ENCODE peak calls at places on chromosome X, in five cellular contexts. J is stimulated activated CD8-positive, alpha-beta memory T cell treated with anti-CD3 and anti-CD28 coated beads, Interleukin-7, amount 100 ng/mL, for 24 hours; V is Calu3; P is C1 segment of cervical spinal cord; O is MCF 10A. F is an unnamed sample.

GRCh38 chrX:20080277-20080676 is 36.4 kb downstream of the MAP7D2 start:
- DNase-seq in J (no peak), V (no peak), P (no peak), O (no peak), F (no peak)

GRCh38 chrX:69565247-69565815 is 50.6 kb upstream of the EDA start:
- DNase-seq in J (no peak), V (no peak), P (no peak), O (peak), F (no peak)

GRCh38 chrX:20454117-20454516 is 187.4 kb upstream of the RPS6KA3 start:
- DNase-seq in J (no peak), V (no peak), P (no peak), O (peak), F (peak)

GRCh38 chrX:39242187-39242586 is 440.9 kb downstream of the MID1IP1 start:
- DNase-seq in J (no peak), V (peak), P (no peak), O (peak), F (peak)

GRCh38 chrX:13835825-13836224 is 18.9 kb upstream of the GPM6B start:
- DNase-seq in J (no peak), V (no peak), P (no peak), O (no peak), F (no peak)

GRCh38 chrX:8304668-8305067 is 133.6 kb upstream of the VCX2 start:
- DNase-seq in J (no peak), V (no peak), P (no peak), O (no peak), F (no peak)

GRCh38 chrX:643911-644303 is 13.3 kb downstream of the SHOX start:
- DNase-seq in J (no peak), V (no peak), P (no peak), O (no peak), F (no peak)

GRCh38 chrX:54358424-54359211 is 772 bp upstream of the WNK3 start:
- DNase-seq in J (no peak), V (no peak), P (peak), O (no peak), F (peak)

GRCh38 chrX:101682723-101683122 is 23.1 kb upstream of the ARMCX2 start:
- DNase-seq in J (no peak), V (no peak), P (no peak), O (no peak), F (peak)

GRCh38 chrX:40418413-40419195 is 162.2 kb upstream of the ATP6AP2 start:
- DNase-seq in J (no peak), V (peak), P (no peak), O (no peak), F (no peak)

GRCh38 chrX:139560221-139560620 is 29.7 kb downstream of the F9 start:
- DNase-seq in J (no peak), V (no peak), P (no peak), O (peak), F (peak)

GRCh38 chrX:80285131-80285773 is 135.0 kb upstream of the TENT5D start:
- DNase-seq in J (no peak), V (peak), P (no peak), O (peak), F (peak)

GRCh38 chrX:134002921-134003615 is 17.7 kb upstream of the GPC3 start:
- DNase-seq in J (no peak), V (no peak), P (no peak), O (no peak), F (no peak)

GRCh38 chrX:10677490-10677889 is 57.1 kb upstream of the MID1 start:
- DNase-seq in J (no peak), V (no peak), P (no peak), O (no peak), F (peak)

GRCh38 chrX:38651625-38652601 is 90.6 kb downstream of the TSPAN7 start:
- DNase-seq in J (no peak), V (no peak), P (no peak), O (no peak), F (no peak)

GRCh38 chrX:154121961-154122360 is 22.1 kb upstream of the OPN1LW start:
- DNase-seq in J (no peak), V (peak), P (no peak), O (no peak), F (no peak)

GRCh38 chrX:153061732-153062131 is 5.5 kb downstream of the PNMA3 start:
- DNase-seq in J (no peak), V (no peak), P (no peak), O (peak), F (peak)

GRCh38 chrX:10414872-10415703 is 205.3 kb downstream of the MID1 start:
- DNase-seq in J (no peak), V (no peak), P (no peak), O (no peak), F (peak)

GRCh38 chrX:146863566-146863965 is 49.0 kb upstream of the CXorf51A start:
- DNase-seq in J (no peak), V (no peak), P (no peak), O (peak), F (no peak)

F was measured in GM03348.